ENCODE peak calls at places on chromosomes 6 and 20, in seven cellular contexts. P is sciatic nerve; B is HCEC 1CT; W is NCI-H226; L is A549; C is activated T-helper 1 cell treated with Interleukin-2 at 50 U/mL for 16 hours; E is stimulated activated CD8-positive, alpha-beta memory T cell treated with anti-CD3 and anti-CD28 coated beads, Interleukin-4, amount 100 ng/mL, for 1 hour. O is an unnamed sample.
A peak's percentile ranks its signal among the peaks of the same experiment; 100 is the strongest.

GRCh38 chr6:27352850-27353249 is 35.7 kb upstream of the ZNF391 start:
- DNase-seq in P (no peak), B (no peak), W (no peak), L (no peak), C (no peak), E (no peak), O (no peak)

GRCh38 chr6:113363866-113364265 is 493.3 kb upstream of the MARCKS start:
- DNase-seq in P (no peak), B (peak; percentile 76), W (no peak), L (no peak), C (no peak), E (no peak), O (no peak)

GRCh38 chr6:20790032-20790791 is 256.0 kb downstream of the CDKAL1 start:
- DNase-seq in P (no peak), B (no peak), W (no peak), L (no peak), C (no peak), E (no peak), O (no peak)

GRCh38 chr6:30912746-30913520 is 1.1 kb upstream of the VARS2 start:
- DNase-seq in P (no peak), B (no peak), W (no peak), L (no peak), C (no peak), E (no peak), O (no peak)

GRCh38 chr6:40517654-40518053 is 69.5 kb downstream of the LRFN2 start:
- DNase-seq in P (no peak), B (no peak), W (no peak), L (no peak), C (no peak), E (no peak), O (no peak)

GRCh38 chr20:5835234-5835845 is 85.1 kb downstream of the SHLD1 start:
- DNase-seq in P (no peak), B (peak; percentile 78), W (no peak), L (peak; percentile 38), C (no peak), E (no peak), O (no peak)

GRCh38 chr6:137697267-137697938 is 169.7 kb upstream of the TNFAIP3 start:
- DNase-seq in P (no peak), B (peak; percentile 75), W (peak; percentile 87), L (no peak), C (no peak), E (no peak), O (no peak)

GRCh38 chr6:135181333-135182119 is 418 bp downstream of the MYB start:
- DNase-seq in P (no peak), B (no peak), W (no peak), L (no peak), C (no peak), E (no peak), O (no peak)

GRCh38 chr20:45958593-45958992 is 13.4 kb downstream of the ZNF335 start:
- DNase-seq in P (peak; percentile 9), B (no peak), W (no peak), L (no peak), C (no peak), E (no peak), O (no peak)

GRCh38 chr20:56776345-56776744 is 147.2 kb downstream of the TFAP2C start:
- DNase-seq in P (no peak), B (no peak), W (no peak), L (no peak), C (no peak), E (no peak), O (no peak)

GRCh38 chr6:133447924-133448323 is 206.8 kb downstream of the EYA4 start:
- DNase-seq in P (no peak), B (peak; percentile 21), W (no peak), L (no peak), C (no peak), E (no peak), O (no peak)

GRCh38 chr6:137492771-137493217 is 1.4 kb downstream of the OLIG3 start:
- DNase-seq in P (no peak), B (no peak), W (no peak), L (no peak), C (no peak), E (no peak), O (no peak)

GRCh38 chr6:43334466-43335095 is 26.0 kb upstream of the CRIP3 start:
- DNase-seq in P (no peak), B (peak; percentile 57), W (peak; percentile 55), L (peak; percentile 25), C (no peak), E (no peak), O (peak; percentile 56)

GRCh38 chr20:50508171-50508761 is 1.9 kb upstream of the PTPN1 start:
- DNase-seq in P (no peak), B (no peak), W (peak; percentile 94), L (no peak), C (no peak), E (no peak), O (peak; percentile 42)

GRCh38 chr20:52469143-52469542 is 277.6 kb upstream of the ZFP64 start:
- DNase-seq in P (no peak), B (no peak), W (no peak), L (no peak), C (no peak), E (no peak), O (no peak)

GRCh38 chr6:23180504-23181293 is 611.3 kb downstream of the HDGFL1 start:
- DNase-seq in P (no peak), B (peak; percentile 59), W (no peak), L (no peak), C (no peak), E (no peak), O (no peak)

GRCh38 chr6:16749516-16750485 is 11.5 kb downstream of the ATXN1 start:
- DNase-seq in P (no peak), B (peak; percentile 42), W (peak; percentile 36), L (no peak), C (no peak), E (no peak), O (no peak)

GRCh38 chr20:58691773-58692578 is 624 bp upstream of the NPEPL1 start:
- DNase-seq in P (no peak), B (peak; percentile 50), W (no peak), L (no peak), C (no peak), E (no peak), O (no peak)

GRCh38 chr6:47242483-47243386 is 67.0 kb downstream of the TNFRSF21 start:
- DNase-seq in P (peak; percentile 82), B (peak; percentile 89), W (peak; percentile 98), L (peak; percentile 54), C (peak; percentile 31), E (peak; percentile 13), O (peak; percentile 11)

GRCh38 chr20:25078662-25079061 is 3.3 kb downstream of the VSX1 start:
- DNase-seq in P (peak; percentile 14), B (no peak), W (no peak), L (no peak), C (no peak), E (no peak), O (no peak)

GRCh38 chr6:29589423-29590048 is 4.6 kb downstream of the OR2H2 start:
- DNase-seq in P (no peak), B (peak; percentile 42), W (no peak), L (peak; percentile 19), C (peak; percentile 13), E (no peak), O (peak; percentile 46)

GRCh38 chr6:42279144-42279781 is 61.6 kb upstream of the MRPS10 start:
- DNase-seq in P (no peak), B (peak; percentile 66), W (peak; percentile 74), L (peak; percentile 15), C (no peak), E (no peak), O (no peak)

O was measured in SW 1271.